ENCODE peak calls at places on chromosome 7, in seven cellular contexts. One of them, this sample, is unnamed.

GRCh38 chr7:153832160-153832559 is 220.0 kb upstream of the DPP6 start:
- DNase-seq in spleen: no peak
- DNase-seq in GM23338: no peak
- DNase-seq in MM.1S: peak; percentile 15
- DNase-seq in CD8-positive, alpha-beta T cell: no peak
- DNase-seq in GM12878: no peak
- DNase-seq in mammary epithelial cell: no peak
- DNase-seq in this sample: no peak

GRCh38 chr7:104160375-104160774 is 47.4 kb downstream of the ORC5 start:
- DNase-seq in spleen: no peak
- DNase-seq in GM23338: peak; percentile 12
- DNase-seq in MM.1S: peak; percentile 27
- DNase-seq in CD8-positive, alpha-beta T cell: no peak
- DNase-seq in GM12878: no peak
- DNase-seq in mammary epithelial cell: no peak
- DNase-seq in this sample: no peak

GRCh38 chr7:45391618-45392451 is 182.3 kb upstream of the ADCY1 start:
- DNase-seq in spleen: no peak
- DNase-seq in GM23338: peak; percentile 55
- DNase-seq in MM.1S: no peak
- DNase-seq in CD8-positive, alpha-beta T cell: no peak
- DNase-seq in GM12878: no peak
- DNase-seq in mammary epithelial cell: no peak
- DNase-seq in this sample: no peak

GRCh38 chr7:108012499-108013430 is 9.8 kb upstream of the LAMB1 start:
- DNase-seq in spleen: no peak
- DNase-seq in GM23338: no peak
- DNase-seq in MM.1S: peak; percentile 27
- DNase-seq in CD8-positive, alpha-beta T cell: no peak
- DNase-seq in GM12878: no peak
- DNase-seq in mammary epithelial cell: peak; percentile 24
- DNase-seq in this sample: no peak

GRCh38 chr7:103336781-103337180 is 7.8 kb downstream of the DNAJC2 start:
- DNase-seq in spleen: no peak
- DNase-seq in GM23338: no peak
- DNase-seq in MM.1S: no peak
- DNase-seq in CD8-positive, alpha-beta T cell: no peak
- DNase-seq in GM12878: no peak
- DNase-seq in mammary epithelial cell: no peak
- DNase-seq in this sample: no peak

GRCh38 chr7:47290466-47290865 is 291.4 kb downstream of the TNS3 start:
- DNase-seq in spleen: no peak
- DNase-seq in GM23338: no peak
- DNase-seq in MM.1S: no peak
- DNase-seq in CD8-positive, alpha-beta T cell: no peak
- DNase-seq in GM12878: no peak
- DNase-seq in mammary epithelial cell: no peak
- DNase-seq in this sample: no peak

GRCh38 chr7:2142386-2142785 is 90.4 kb downstream of the MAD1L1 start:
- DNase-seq in spleen: no peak
- DNase-seq in GM23338: no peak
- DNase-seq in MM.1S: no peak
- DNase-seq in CD8-positive, alpha-beta T cell: no peak
- DNase-seq in GM12878: no peak
- DNase-seq in mammary epithelial cell: no peak
- DNase-seq in this sample: no peak

GRCh38 chr7:81944103-81944502 is 174.3 kb upstream of the HGF start:
- DNase-seq in spleen: no peak
- DNase-seq in GM23338: no peak
- DNase-seq in MM.1S: no peak
- DNase-seq in CD8-positive, alpha-beta T cell: no peak
- DNase-seq in GM12878: no peak
- DNase-seq in mammary epithelial cell: no peak
- DNase-seq in this sample: no peak

GRCh38 chr7:24356758-24357386 is 72.9 kb downstream of the NPY start:
- DNase-seq in spleen: no peak
- DNase-seq in GM23338: no peak
- DNase-seq in MM.1S: no peak
- DNase-seq in CD8-positive, alpha-beta T cell: no peak
- DNase-seq in GM12878: no peak
- DNase-seq in mammary epithelial cell: no peak
- DNase-seq in this sample: no peak

GRCh38 chr7:116354546-116355422 is 144.4 kb downstream of the TES start:
- DNase-seq in spleen: peak; percentile 35
- DNase-seq in GM23338: peak; percentile 34
- DNase-seq in MM.1S: no peak
- DNase-seq in CD8-positive, alpha-beta T cell: no peak
- DNase-seq in GM12878: no peak
- DNase-seq in mammary epithelial cell: peak; percentile 98
- DNase-seq in this sample: no peak

GRCh38 chr7:137871173-137871915 is 24.6 kb upstream of the DGKI start:
- DNase-seq in spleen: no peak
- DNase-seq in GM23338: no peak
- DNase-seq in MM.1S: no peak
- DNase-seq in CD8-positive, alpha-beta T cell: no peak
- DNase-seq in GM12878: no peak
- DNase-seq in mammary epithelial cell: no peak
- DNase-seq in this sample: no peak

GRCh38 chr7:121079425-121080169 is 91.1 kb downstream of the CPED1 start:
- DNase-seq in spleen: no peak
- DNase-seq in GM23338: no peak
- DNase-seq in MM.1S: no peak
- DNase-seq in CD8-positive, alpha-beta T cell: no peak
- DNase-seq in GM12878: no peak
- DNase-seq in mammary epithelial cell: no peak
- DNase-seq in this sample: no peak

GRCh38 chr7:47580811-47581331 is 1.0 kb downstream of the TNS3 start:
- DNase-seq in spleen: no peak
- DNase-seq in GM23338: peak; percentile 25
- DNase-seq in MM.1S: peak; percentile 37
- DNase-seq in CD8-positive, alpha-beta T cell: no peak
- DNase-seq in GM12878: no peak
- DNase-seq in mammary epithelial cell: no peak
- DNase-seq in this sample: no peak

GRCh38 chr7:32318300-32319018 is 171.7 kb downstream of the LSM5 start:
- DNase-seq in spleen: peak; percentile 76
- DNase-seq in GM23338: peak; percentile 17
- DNase-seq in MM.1S: no peak
- DNase-seq in CD8-positive, alpha-beta T cell: no peak
- DNase-seq in GM12878: no peak
- DNase-seq in mammary epithelial cell: no peak
- DNase-seq in this sample: no peak

GRCh38 chr7:130409067-130409721 is 28.9 kb downstream of the CPA1 start:
- DNase-seq in spleen: no peak
- DNase-seq in GM23338: no peak
- DNase-seq in MM.1S: no peak
- DNase-seq in CD8-positive, alpha-beta T cell: no peak
- DNase-seq in GM12878: no peak
- DNase-seq in mammary epithelial cell: no peak
- DNase-seq in this sample: no peak

GRCh38 chr7:41472427-41473125 is 230.3 kb downstream of the INHBA start:
- DNase-seq in spleen: no peak
- DNase-seq in GM23338: no peak
- DNase-seq in MM.1S: no peak
- DNase-seq in CD8-positive, alpha-beta T cell: no peak
- DNase-seq in GM12878: no peak
- DNase-seq in mammary epithelial cell: no peak
- DNase-seq in this sample: no peak

GRCh38 chr7:95687759-95688343 is 84.5 kb upstream of the DYNC1I1 start:
- DNase-seq in spleen: no peak
- DNase-seq in GM23338: peak; percentile 64
- DNase-seq in MM.1S: peak; percentile 32
- DNase-seq in CD8-positive, alpha-beta T cell: no peak
- DNase-seq in GM12878: no peak
- DNase-seq in mammary epithelial cell: peak; percentile 16
- DNase-seq in this sample: no peak

GRCh38 chr7:129865093-129865931 is 87.4 kb downstream of the UBE2H start:
- DNase-seq in spleen: no peak
- DNase-seq in GM23338: no peak
- DNase-seq in MM.1S: no peak
- DNase-seq in CD8-positive, alpha-beta T cell: no peak
- DNase-seq in GM12878: no peak
- DNase-seq in mammary epithelial cell: no peak
- DNase-seq in this sample: no peak

GRCh38 chr7:136874393-136875032 is 6.1 kb downstream of the CHRM2 start:
- DNase-seq in spleen: no peak
- DNase-seq in GM23338: peak; percentile 75
- DNase-seq in MM.1S: peak; percentile 30
- DNase-seq in CD8-positive, alpha-beta T cell: no peak
- DNase-seq in GM12878: no peak
- DNase-seq in mammary epithelial cell: no peak
- DNase-seq in this sample: no peak

GRCh38 chr7:152180587-152180986 is 155.1 kb downstream of the GALNT11 start:
- DNase-seq in spleen: no peak
- DNase-seq in GM23338: no peak
- DNase-seq in MM.1S: no peak
- DNase-seq in CD8-positive, alpha-beta T cell: no peak
- DNase-seq in GM12878: no peak
- DNase-seq in mammary epithelial cell: no peak
- DNase-seq in this sample: no peak

GRCh38 chr7:94405506-94405905 is 10.8 kb downstream of the COL1A2 start:
- DNase-seq in spleen: no peak
- DNase-seq in GM23338: no peak
- DNase-seq in MM.1S: no peak
- DNase-seq in CD8-positive, alpha-beta T cell: no peak
- DNase-seq in GM12878: no peak
- DNase-seq in mammary epithelial cell: no peak
- DNase-seq in this sample: no peak

GRCh38 chr7:130021105-130021834 is 29.9 kb downstream of the ZC3HC1 start:
- DNase-seq in spleen: no peak
- DNase-seq in GM23338: no peak
- DNase-seq in MM.1S: no peak
- DNase-seq in CD8-positive, alpha-beta T cell: no peak
- DNase-seq in GM12878: no peak
- DNase-seq in mammary epithelial cell: no peak
- DNase-seq in this sample: no peak

GRCh38 chr7:155455132-155455693 is 2.7 kb upstream of the EN2 start:
- DNase-seq in spleen: peak; percentile 36
- DNase-seq in GM23338: no peak
- DNase-seq in MM.1S: no peak
- DNase-seq in CD8-positive, alpha-beta T cell: no peak
- DNase-seq in GM12878: no peak
- DNase-seq in mammary epithelial cell: no peak
- DNase-seq in this sample: no peak

GRCh38 chr7:155452505-155453295 is 5.2 kb upstream of the EN2 start:
- DNase-seq in spleen: no peak
- DNase-seq in GM23338: no peak
- DNase-seq in MM.1S: no peak
- DNase-seq in CD8-positive, alpha-beta T cell: no peak
- DNase-seq in GM12878: no peak
- DNase-seq in mammary epithelial cell: no peak
- DNase-seq in this sample: no peak

GRCh38 chr7:155454183-155455112 is 3.5 kb upstream of the EN2 start:
- DNase-seq in spleen: peak; percentile 64
- DNase-seq in GM23338: peak; percentile 58
- DNase-seq in MM.1S: no peak
- DNase-seq in CD8-positive, alpha-beta T cell: no peak
- DNase-seq in GM12878: no peak
- DNase-seq in mammary epithelial cell: no peak
- DNase-seq in this sample: no peak

GRCh38 chr7:155451522-155452239 is 6.2 kb upstream of the EN2 start:
- DNase-seq in spleen: peak; percentile 36
- DNase-seq in GM23338: no peak
- DNase-seq in MM.1S: no peak
- DNase-seq in CD8-positive, alpha-beta T cell: no peak
- DNase-seq in GM12878: no peak
- DNase-seq in mammary epithelial cell: no peak
- DNase-seq in this sample: peak; percentile 8

DNA sequence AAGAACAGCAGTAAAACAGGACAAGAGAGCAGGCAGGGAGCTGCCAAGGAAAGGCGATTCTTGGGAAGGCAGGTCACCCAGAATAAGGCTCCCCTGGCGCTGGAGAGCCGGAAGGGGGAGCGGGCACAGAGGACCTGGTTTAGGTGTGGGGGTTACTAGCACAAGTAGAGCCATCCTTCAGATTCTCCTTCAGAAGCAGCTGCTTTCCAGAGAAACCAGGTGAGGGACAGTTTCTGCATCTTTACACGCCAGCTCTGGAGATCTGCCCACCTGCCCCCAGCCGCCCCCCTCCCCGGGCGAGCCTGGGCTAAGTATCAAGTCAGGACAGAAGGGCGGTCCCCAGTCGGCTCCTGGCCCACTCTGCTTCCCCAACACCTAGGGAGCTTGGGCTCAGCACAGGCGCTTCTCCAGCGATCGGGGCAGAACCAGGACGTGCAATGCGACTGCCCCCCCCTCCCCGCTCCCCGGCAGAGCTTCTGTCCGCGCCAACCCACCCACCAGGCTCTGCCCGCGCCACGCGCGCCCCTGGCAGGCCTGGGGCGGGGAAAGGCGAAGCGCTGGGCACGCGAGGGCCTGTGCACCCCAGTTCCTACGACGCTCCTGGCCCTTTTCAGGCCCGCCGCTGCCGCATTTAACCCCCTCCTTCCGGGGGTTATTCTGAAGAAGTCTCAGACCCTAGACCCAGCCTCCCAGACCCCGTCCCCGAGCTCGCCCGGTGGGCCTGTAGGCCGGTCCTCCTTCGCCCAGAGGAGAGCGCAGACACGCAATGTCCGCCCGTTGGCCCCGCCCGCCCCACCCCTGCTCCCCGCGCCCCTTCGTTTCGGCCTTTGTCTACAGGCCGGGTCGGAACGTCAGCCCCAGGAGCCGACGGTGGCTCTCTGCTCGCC is 4.4 kb upstream of the EN2 start:
- DNase-seq in spleen: peak; percentile 56
- DNase-seq in GM23338: peak; percentile 62
- DNase-seq in MM.1S: no peak
- DNase-seq in CD8-positive, alpha-beta T cell: no peak
- DNase-seq in GM12878: no peak
- DNase-seq in mammary epithelial cell: no peak
- DNase-seq in this sample: no peak
- H3K4me1 ChIP-seq in spleen: peaks cover 51% of the 10 kb centered on the region
- H3K4me1 ChIP-seq in GM23338: peaks cover 51% of the 10 kb centered on the region
- H3K4me1 ChIP-seq in MM.1S: no peaks in the 10 kb centered on the region
- H3K4me1 ChIP-seq in CD8-positive, alpha-beta T cell: peaks cover 12% of the 10 kb centered on the region
- H3K4me1 ChIP-seq in GM12878: no peaks in the 10 kb centered on the region
- H3K4me1 ChIP-seq in mammary epithelial cell: peaks cover 9% of the 10 kb centered on the region
- H3K4me1 ChIP-seq in this sample: no peaks in the 10 kb centered on the region

GRCh38 chr7:27549621-27550020 is 113.1 kb downstream of the HIBADH start:
- DNase-seq in spleen: no peak
- DNase-seq in GM23338: no peak
- DNase-seq in MM.1S: no peak
- DNase-seq in CD8-positive, alpha-beta T cell: no peak
- DNase-seq in GM12878: no peak
- DNase-seq in mammary epithelial cell: no peak
- DNase-seq in this sample: no peak
- H3K4me1 ChIP-seq in spleen: no peaks in the 10 kb centered on the region
- H3K4me1 ChIP-seq in GM23338: peaks cover 48% of the 10 kb centered on the region
- H3K4me1 ChIP-seq in MM.1S: no peaks in the 10 kb centered on the region
- H3K4me1 ChIP-seq in CD8-positive, alpha-beta T cell: no peaks in the 10 kb centered on the region
- H3K4me1 ChIP-seq in GM12878: no peaks in the 10 kb centered on the region
- H3K4me1 ChIP-seq in mammary epithelial cell: no peaks in the 10 kb centered on the region
- H3K4me1 ChIP-seq in this sample: no peaks in the 10 kb centered on the region

GRCh38 chr7:101817930-101818698 is 688 bp downstream of the CUX1 start:
- DNase-seq in spleen: no peak
- DNase-seq in GM23338: no peak
- DNase-seq in MM.1S: no peak
- DNase-seq in CD8-positive, alpha-beta T cell: no peak
- DNase-seq in GM12878: no peak
- DNase-seq in mammary epithelial cell: no peak
- DNase-seq in this sample: no peak
- H3K4me1 ChIP-seq in spleen: peaks cover 27% of the 10 kb centered on the region
- H3K4me1 ChIP-seq in GM23338: peaks cover 57% of the 10 kb centered on the region
- H3K4me1 ChIP-seq in MM.1S: no peaks in the 10 kb centered on the region
- H3K4me1 ChIP-seq in CD8-positive, alpha-beta T cell: peaks cover 16% of the 10 kb centered on the region
- H3K4me1 ChIP-seq in GM12878: peaks cover 4% of the 10 kb centered on the region
- H3K4me1 ChIP-seq in mammary epithelial cell: peaks cover 16% of the 10 kb centered on the region
- H3K4me1 ChIP-seq in this sample: peaks cover 16% of the 10 kb centered on the region

GRCh38 chr7:106736508-106737201 is 75.7 kb upstream of the CCDC71L start:
- DNase-seq in spleen: no peak
- DNase-seq in GM23338: peak; percentile 90
- DNase-seq in MM.1S: peak; percentile 92
- DNase-seq in CD8-positive, alpha-beta T cell: peak; percentile 20
- DNase-seq in GM12878: peak; percentile 48
- DNase-seq in mammary epithelial cell: peak; percentile 80
- DNase-seq in this sample: no peak
- H3K4me1 ChIP-seq in spleen: peaks cover 11% of the 10 kb centered on the region
- H3K4me1 ChIP-seq in GM23338: no peaks in the 10 kb centered on the region
- H3K4me1 ChIP-seq in MM.1S: peaks cover 11% of the 10 kb centered on the region
- H3K4me1 ChIP-seq in CD8-positive, alpha-beta T cell: peaks cover 6% of the 10 kb centered on the region
- H3K4me1 ChIP-seq in GM12878: peaks cover 15% of the 10 kb centered on the region
- H3K4me1 ChIP-seq in mammary epithelial cell: peaks cover 17% of the 10 kb centered on the region
- H3K4me1 ChIP-seq in this sample: no peaks in the 10 kb centered on the region

This sample was measured in CD8-positive, alpha-beta memory T cell.